ENCODE peak calls at places on chromosomes 13 and 19, in six cellular contexts. R, E, W, U, T and C are unnamed samples.

GRCh38 chr13:86446311-86446710 is 647.1 kb upstream of the SLITRK6 start:
- DNase-seq in R (no peak), E (peak), W (no peak), U (no peak), T (peak), C (no peak)

GRCh38 chr19:7191946-7192691 is 102.1 kb downstream of the INSR start:
- DNase-seq in R (no peak), E (no peak), W (no peak), U (no peak), T (no peak), C (no peak)

GRCh38 chr19:36819130-36819630 is 19.0 kb downstream of the ZNF790 start:
- DNase-seq in R (peak), E (no peak), W (peak), U (no peak), T (no peak), C (no peak)

GRCh38 chr19:41774515-41774980 is 19.2 kb downstream of the CEACAM6 start:
- DNase-seq in R (no peak), E (no peak), W (no peak), U (no peak), T (no peak), C (no peak)

GRCh38 chr19:29517412-29517811 is 8.4 kb upstream of the VSTM2B start:
- DNase-seq in R (no peak), E (no peak), W (no peak), U (no peak), T (no peak), C (no peak)

GRCh38 chr13:48412100-48412556 is 785 bp downstream of the LPAR6 start:
- DNase-seq in R (peak), E (peak), W (no peak), U (no peak), T (no peak), C (no peak)

GRCh38 chr19:53037101-53038097 is 7.1 kb upstream of the ERVV-2 start:
- DNase-seq in R (no peak), E (peak), W (peak), U (peak), T (peak), C (no peak)

GRCh38 chr19:8107301-8107903 is 42.0 kb downstream of the FBN3 start:
- DNase-seq in R (no peak), E (no peak), W (no peak), U (no peak), T (no peak), C (no peak)

GRCh38 chr13:29434217-29434940 is 161.1 kb downstream of the SLC7A1 start:
- DNase-seq in R (no peak), E (no peak), W (no peak), U (no peak), T (no peak), C (no peak)

GRCh38 chr19:7263521-7263920 is 30.7 kb downstream of the INSR start:
- DNase-seq in R (no peak), E (no peak), W (no peak), U (no peak), T (no peak), C (no peak)

GRCh38 chr13:69644447-69644846 is 463.2 kb upstream of the ATXN8OS start:
- DNase-seq in R (no peak), E (no peak), W (no peak), U (no peak), T (no peak), C (no peak)

GRCh38 chr13:53058077-53058660 is 29.6 kb downstream of the OLFM4 start:
- DNase-seq in R (no peak), E (no peak), W (no peak), U (no peak), T (no peak), C (no peak)

GRCh38 chr13:98158172-98158907 is 15.4 kb downstream of the FARP1 start:
- DNase-seq in R (no peak), E (no peak), W (peak), U (no peak), T (no peak), C (no peak)

GRCh38 chr13:113005076-113005865 is 36.3 kb downstream of the MCF2L start:
- DNase-seq in R (no peak), E (no peak), W (no peak), U (no peak), T (no peak), C (no peak)

GRCh38 chr13:43522788-43523187 is 264.0 kb downstream of the ENOX1 start:
- DNase-seq in R (peak), E (peak), W (no peak), U (no peak), T (no peak), C (no peak)

GRCh38 chr19:2083174-2083854 is 12.8 kb downstream of the MOB3A start:
- DNase-seq in R (no peak), E (no peak), W (no peak), U (no peak), T (no peak), C (no peak)

GRCh38 chr19:9934132-9934950 is 2.0 kb downstream of the OLFM2 start:
- DNase-seq in R (peak), E (peak), W (peak), U (peak), T (peak), C (peak)

GRCh38 chr13:44263920-44264610 is 109.6 kb upstream of the SERP2 start:
- DNase-seq in R (peak), E (peak), W (peak), U (no peak), T (no peak), C (no peak)

GRCh38 chr13:113002206-113002821 is 33.3 kb downstream of the MCF2L start:
- DNase-seq in R (no peak), E (no peak), W (peak), U (peak), T (peak), C (peak)

GRCh38 chr13:100658363-100658762 is 16.2 kb downstream of the TMTC4 start:
- DNase-seq in R (no peak), E (no peak), W (no peak), U (no peak), T (no peak), C (no peak)

GRCh38 chr13:74889321-74889720 is 592.6 kb downstream of the TBC1D4 start:
- DNase-seq in R (peak), E (no peak), W (no peak), U (no peak), T (no peak), C (no peak)

GRCh38 chr13:21069561-21070004 is 8.2 kb upstream of the LATS2 start:
- DNase-seq in R (peak), E (peak), W (peak), U (no peak), T (no peak), C (no peak)

GRCh38 chr13:21075303-21076264 is 14.2 kb upstream of the LATS2 start:
- DNase-seq in R (peak), E (no peak), W (peak), U (peak), T (peak), C (no peak)

GRCh38 chr13:21074601-21075302 is 13.4 kb upstream of the LATS2 start:
- DNase-seq in R (peak), E (no peak), W (no peak), U (peak), T (no peak), C (no peak)

GRCh38 chr13:21071015-21071414 is 9.6 kb upstream of the LATS2 start:
- DNase-seq in R (no peak), E (no peak), W (peak), U (no peak), T (no peak), C (no peak)

GRCh38 chr13:21071894-21072293 is 10.5 kb upstream of the LATS2 start:
- DNase-seq in R (no peak), E (no peak), W (no peak), U (no peak), T (no peak), C (no peak)
- H2AFZ ChIP-seq in R (no peak), E (no peak), W (no peak), U (peak), T (no peak), C (no peak)

DNA sequence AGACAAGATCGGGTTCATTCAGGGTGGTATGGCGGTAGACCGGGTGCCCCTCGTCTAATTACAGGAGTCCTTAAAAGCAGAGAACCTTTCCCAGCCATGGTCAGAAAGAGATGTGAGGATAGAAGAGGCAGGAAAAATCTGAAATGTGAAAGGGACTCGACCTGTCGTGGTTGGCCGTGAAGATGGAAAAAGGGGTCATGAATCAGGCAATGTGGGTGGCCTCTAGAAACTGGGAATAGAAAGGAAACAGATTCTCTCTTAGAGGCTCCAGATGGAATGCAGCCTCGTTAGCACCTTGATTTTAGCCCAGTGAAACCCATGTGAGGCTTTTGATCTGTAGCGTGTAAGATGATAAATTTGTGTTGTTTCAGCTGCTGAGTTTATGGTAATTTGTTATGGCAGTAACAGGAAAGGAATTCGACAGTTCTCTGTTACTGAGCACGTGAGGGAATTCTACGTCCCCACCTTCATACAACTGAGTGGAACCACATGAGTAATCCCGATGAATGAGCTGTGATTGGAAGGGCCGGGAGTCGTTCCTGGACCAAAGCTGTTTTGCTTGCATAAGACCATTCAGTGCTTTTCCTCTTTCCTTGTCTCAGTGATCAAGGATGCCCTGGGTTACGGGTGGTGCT is 11.0 kb upstream of the CA11 start:
- DNase-seq in R (peak), E (peak), W (peak), U (no peak), T (no peak), C (no peak)
- H3K14ac ChIP-seq in R (no peak), E (no peak), W (no peak), U (no peak), T (no peak), C (no peak)

DNA sequence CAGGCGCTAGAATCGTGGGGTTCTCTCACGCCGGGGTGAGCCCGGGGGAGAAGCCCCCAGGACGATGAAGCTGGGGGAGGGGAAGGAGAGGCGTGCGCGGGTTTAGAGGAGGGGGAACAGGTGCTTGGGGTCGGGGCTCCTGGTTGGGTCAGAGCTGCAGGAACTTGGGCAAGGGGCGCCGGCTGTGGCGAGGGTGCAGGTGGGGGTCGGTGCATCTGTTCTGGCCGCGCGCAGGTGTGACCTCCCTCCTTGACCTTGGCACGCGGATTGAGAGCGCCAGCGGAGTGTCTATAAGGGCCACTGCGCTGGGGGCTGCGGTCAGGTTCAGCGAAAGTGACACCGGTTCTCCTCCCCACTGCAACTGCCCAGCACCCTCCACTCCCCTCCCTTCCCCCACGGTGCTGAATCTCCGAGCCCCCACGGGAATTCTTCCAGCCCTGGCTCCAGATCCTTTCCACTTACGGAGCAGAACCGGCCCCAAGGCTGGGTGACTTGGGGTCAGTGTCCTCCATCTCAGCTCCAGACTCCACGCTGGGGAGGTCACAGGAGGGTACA is 618 bp downstream of the TMEM38A start:
- DNase-seq in R (no peak), E (no peak), W (peak), U (peak), T (peak), C (no peak)
- H2AFZ ChIP-seq in R (peak), E (peak), W (peak), U (no peak), T (no peak), C (peak)

DNA sequence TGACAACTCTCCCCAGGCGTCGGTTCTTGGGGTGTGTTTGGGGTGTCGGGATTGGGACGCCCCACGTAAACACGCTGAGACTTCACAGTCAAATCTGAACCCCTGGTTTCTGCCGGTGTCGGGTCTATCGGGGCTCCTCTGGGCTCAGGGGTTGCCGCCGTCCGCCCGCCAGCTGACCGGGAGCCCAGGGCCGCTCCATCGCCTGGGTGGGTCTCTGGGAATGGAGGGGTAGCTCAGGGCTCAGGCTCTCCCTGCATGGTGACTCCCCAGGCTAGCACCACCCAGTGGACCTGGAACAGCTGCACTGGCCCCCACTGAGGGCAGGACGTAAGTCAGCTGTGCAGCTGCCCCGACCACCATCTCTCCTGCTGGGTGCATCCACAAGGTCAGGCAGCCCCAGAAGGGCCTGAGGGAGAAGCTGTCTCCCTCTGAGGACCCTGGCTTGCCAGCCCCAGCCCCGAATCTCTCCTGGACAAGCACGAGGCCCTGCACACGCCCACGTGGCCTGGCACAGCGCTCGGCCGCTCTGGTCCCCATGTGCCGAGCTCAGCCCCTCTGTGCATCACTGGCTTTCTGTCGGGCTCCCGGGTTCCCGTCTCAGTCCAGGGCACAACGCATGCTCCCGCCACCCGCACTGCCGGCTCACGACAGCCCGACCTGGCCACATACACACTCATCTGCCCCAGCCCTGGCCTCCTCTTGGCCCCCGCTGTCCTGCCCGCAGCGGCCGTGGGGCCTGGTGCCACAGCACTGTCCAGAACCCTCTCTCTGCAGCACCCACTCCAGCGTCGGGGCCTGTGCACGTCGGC is 6.1 kb downstream of the RNF126 start:
- DNase-seq in R (no peak), E (no peak), W (no peak), U (no peak), T (no peak), C (no peak)
- H3K14ac ChIP-seq in R (peak), E (no peak), W (no peak), U (no peak), T (no peak), C (peak)

DNA sequence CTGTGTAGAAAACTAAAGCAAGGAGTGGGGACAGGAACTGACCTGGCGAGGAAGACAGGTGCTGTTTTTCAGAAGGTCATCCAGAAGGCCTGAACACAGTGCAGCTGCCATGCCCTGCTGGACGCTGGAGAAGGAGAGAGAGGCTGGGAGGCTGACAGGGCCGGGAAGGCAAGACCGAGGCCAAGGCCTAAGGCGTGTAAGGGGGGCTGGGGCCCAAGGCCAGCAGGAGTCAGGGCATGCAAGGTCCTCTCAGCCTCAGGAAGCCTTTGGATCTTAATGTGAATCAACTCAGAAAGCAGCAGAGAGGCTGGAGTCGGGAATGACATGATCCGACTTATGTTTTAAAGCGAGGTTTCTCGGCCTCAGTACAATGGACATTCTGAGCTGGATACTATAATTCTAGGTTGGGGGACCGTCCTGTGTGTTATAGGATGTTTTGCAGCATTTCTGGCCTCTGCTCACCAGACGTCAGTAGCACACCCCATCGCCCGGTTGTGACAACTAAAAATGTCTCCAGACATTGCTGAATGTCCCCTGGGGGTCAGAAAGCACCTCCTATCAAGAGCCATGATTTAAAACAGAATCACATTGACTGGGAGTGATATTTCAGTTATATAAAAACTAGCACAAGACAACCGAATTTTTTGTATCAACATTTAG is 530.4 kb downstream of the MYO16 start:
- DNase-seq in R (no peak), E (no peak), W (no peak), U (no peak), T (no peak), C (no peak)
- H2AFZ ChIP-seq in R (no peak), E (peak), W (no peak), U (no peak), T (no peak), C (no peak)

GRCh38 chr13:71306821-71307220 is 560.2 kb downstream of the DACH1 start:
- DNase-seq in R (no peak), E (no peak), W (no peak), U (no peak), T (no peak), C (peak)
- H3K14ac ChIP-seq in R (no peak), E (no peak), W (no peak), U (no peak), T (no peak), C (no peak)